ENCODE peak calls at places on chromosomes 2 and 18, in five cellular contexts. One of them, this sample, is unnamed. For H3K4me1, the result is how much of the 10 kb centered on the place peaks cover.

GRCh38 chr2:37625156-37625555 is 46.3 kb downstream of the CDC42EP3 start:
- DNase-seq in PC-9: no peak
- DNase-seq in fibroblast of lung: peak
- DNase-seq in Peyer's patch: no peak
- DNase-seq in right cardiac atrium: no peak
- DNase-seq in this sample: no peak

GRCh38 chr2:167966367-167966766 is 281.0 kb downstream of the STK39 start:
- DNase-seq in PC-9: no peak
- DNase-seq in fibroblast of lung: no peak
- DNase-seq in Peyer's patch: no peak
- DNase-seq in right cardiac atrium: no peak
- DNase-seq in this sample: no peak

GRCh38 chr18:57771626-57772025 is 31.5 kb downstream of the ATP8B1 start:
- DNase-seq in right cardiac atrium: no peak
- DNase-seq in Peyer's patch: no peak
- DNase-seq in fibroblast of lung: no peak
- DNase-seq in PC-9: no peak
- DNase-seq in this sample: no peak

GRCh38 chr2:195613922-195614321 is 43.1 kb upstream of the SLC39A10 start:
- DNase-seq in PC-9: peak
- DNase-seq in Peyer's patch: no peak
- DNase-seq in fibroblast of lung: peak
- DNase-seq in right cardiac atrium: no peak
- DNase-seq in this sample: no peak

GRCh38 chr2:185934232-185934631 is 195.6 kb downstream of the FSIP2 start:
- DNase-seq in Peyer's patch: no peak
- DNase-seq in fibroblast of lung: no peak
- DNase-seq in right cardiac atrium: no peak
- DNase-seq in PC-9: no peak
- DNase-seq in this sample: no peak

GRCh38 chr2:103289101-103289725 is 527.4 kb downstream of the TMEM182 start:
- DNase-seq in Peyer's patch: no peak
- DNase-seq in right cardiac atrium: no peak
- DNase-seq in fibroblast of lung: peak
- DNase-seq in PC-9: no peak
- DNase-seq in this sample: no peak

GRCh38 chr2:215320679-215321078 is 8.8 kb downstream of the ATIC start:
- DNase-seq in PC-9: no peak
- DNase-seq in Peyer's patch: no peak
- DNase-seq in right cardiac atrium: no peak
- DNase-seq in fibroblast of lung: no peak
- DNase-seq in this sample: no peak

GRCh38 chr2:37866535-37866934 is 58.6 kb upstream of the RMDN2 start:
- DNase-seq in PC-9: no peak
- DNase-seq in Peyer's patch: no peak
- DNase-seq in fibroblast of lung: no peak
- DNase-seq in right cardiac atrium: peak
- DNase-seq in this sample: no peak

GRCh38 chr18:50429207-50429948 is 54.5 kb downstream of the SKA1 start:
- DNase-seq in fibroblast of lung: no peak
- DNase-seq in Peyer's patch: no peak
- DNase-seq in PC-9: no peak
- DNase-seq in right cardiac atrium: no peak
- DNase-seq in this sample: no peak

GRCh38 chr18:49754866-49755265 is 58.5 kb downstream of the ACAA2 start:
- DNase-seq in PC-9: no peak
- DNase-seq in fibroblast of lung: peak
- DNase-seq in right cardiac atrium: no peak
- DNase-seq in Peyer's patch: no peak
- DNase-seq in this sample: no peak

GRCh38 chr18:22219568-22220355 is 50.4 kb downstream of the GATA6 start:
- DNase-seq in right cardiac atrium: peak
- DNase-seq in Peyer's patch: no peak
- DNase-seq in fibroblast of lung: no peak
- DNase-seq in PC-9: no peak
- DNase-seq in this sample: no peak

GRCh38 chr2:54767921-54768320 is 44.5 kb downstream of the EML6 start:
- DNase-seq in right cardiac atrium: no peak
- DNase-seq in PC-9: no peak
- DNase-seq in Peyer's patch: no peak
- DNase-seq in fibroblast of lung: peak
- DNase-seq in this sample: no peak

GRCh38 chr2:96353606-96354095 is 18.1 kb downstream of the NCAPH start:
- DNase-seq in fibroblast of lung: peak
- DNase-seq in Peyer's patch: no peak
- DNase-seq in PC-9: no peak
- DNase-seq in right cardiac atrium: no peak
- DNase-seq in this sample: no peak

GRCh38 chr18:57559311-57559710 is 27.2 kb downstream of the FECH start:
- DNase-seq in right cardiac atrium: no peak
- DNase-seq in PC-9: no peak
- DNase-seq in fibroblast of lung: no peak
- DNase-seq in Peyer's patch: no peak
- DNase-seq in this sample: no peak

GRCh38 chr2:234989183-234989701 is 37.4 kb downstream of the SH3BP4 start:
- DNase-seq in right cardiac atrium: peak
- DNase-seq in fibroblast of lung: peak
- DNase-seq in PC-9: peak
- DNase-seq in Peyer's patch: peak
- DNase-seq in this sample: no peak

GRCh38 chr2:102256281-102256680 is 55.1 kb upstream of the IL1RL1 start:
- DNase-seq in Peyer's patch: no peak
- DNase-seq in PC-9: no peak
- DNase-seq in fibroblast of lung: peak
- DNase-seq in right cardiac atrium: no peak
- DNase-seq in this sample: no peak

GRCh38 chr2:118638453-118638852 is 209.0 kb downstream of the EN1 start:
- DNase-seq in fibroblast of lung: no peak
- DNase-seq in Peyer's patch: no peak
- DNase-seq in PC-9: no peak
- DNase-seq in right cardiac atrium: no peak
- DNase-seq in this sample: no peak

GRCh38 chr2:162297925-162298552 is 20.4 kb downstream of the IFIH1 start:
- DNase-seq in Peyer's patch: peak
- DNase-seq in fibroblast of lung: peak
- DNase-seq in PC-9: peak
- DNase-seq in right cardiac atrium: peak
- DNase-seq in this sample: peak

GRCh38 chr2:98552499-98553179 is 55.7 kb downstream of the COA5 start:
- DNase-seq in Peyer's patch: no peak
- DNase-seq in right cardiac atrium: no peak
- DNase-seq in fibroblast of lung: peak
- DNase-seq in PC-9: no peak
- DNase-seq in this sample: no peak

GRCh38 chr2:224027070-224027469 is 12.0 kb downstream of the SERPINE2 start:
- DNase-seq in PC-9: no peak
- DNase-seq in fibroblast of lung: no peak
- DNase-seq in right cardiac atrium: no peak
- DNase-seq in Peyer's patch: no peak
- DNase-seq in this sample: no peak

GRCh38 chr2:180694445-180695421 is 285.7 kb upstream of the UBE2E3 start:
- DNase-seq in fibroblast of lung: no peak
- DNase-seq in PC-9: no peak
- DNase-seq in right cardiac atrium: no peak
- DNase-seq in Peyer's patch: no peak
- DNase-seq in this sample: no peak

GRCh38 chr2:214810670-214811069 is 1.2 kb upstream of the BARD1 start:
- DNase-seq in fibroblast of lung: no peak
- DNase-seq in PC-9: peak
- DNase-seq in Peyer's patch: peak
- DNase-seq in right cardiac atrium: peak
- DNase-seq in this sample: peak

GRCh38 chr2:64632855-64633819 is 20.6 kb downstream of the SERTAD2 start:
- DNase-seq in fibroblast of lung: no peak
- DNase-seq in PC-9: no peak
- DNase-seq in right cardiac atrium: no peak
- DNase-seq in Peyer's patch: no peak
- DNase-seq in this sample: no peak

GRCh38 chr2:127566139-127566417 is 30.6 kb downstream of the MYO7B start:
- DNase-seq in fibroblast of lung: no peak
- DNase-seq in right cardiac atrium: peak
- DNase-seq in PC-9: no peak
- DNase-seq in Peyer's patch: no peak
- DNase-seq in this sample: no peak

GRCh38 chr2:96913398-96914202 is 43.7 kb upstream of the SEMA4C start:
- DNase-seq in Peyer's patch: peak
- DNase-seq in PC-9: no peak
- DNase-seq in fibroblast of lung: no peak
- DNase-seq in right cardiac atrium: peak
- DNase-seq in this sample: peak

GRCh38 chr2:85796549-85797262 is 42.9 kb downstream of the ATOH8 start:
- DNase-seq in Peyer's patch: peak
- DNase-seq in right cardiac atrium: peak
- DNase-seq in fibroblast of lung: no peak
- DNase-seq in PC-9: no peak
- DNase-seq in this sample: no peak

GRCh38 chr2:3612639-3613523 is 18.0 kb downstream of the COLEC11 start:
- DNase-seq in right cardiac atrium: peak
- DNase-seq in Peyer's patch: peak
- DNase-seq in fibroblast of lung: no peak
- DNase-seq in PC-9: no peak
- DNase-seq in this sample: no peak

GRCh38 chr2:74225698-74226459 is 27.5 kb downstream of the MTHFD2 start:
- DNase-seq in PC-9: no peak
- DNase-seq in Peyer's patch: no peak
- DNase-seq in fibroblast of lung: no peak
- DNase-seq in right cardiac atrium: peak
- DNase-seq in this sample: no peak

GRCh38 chr18:21314721-21315120 is 72.7 kb downstream of the GREB1L start:
- DNase-seq in Peyer's patch: no peak
- DNase-seq in right cardiac atrium: no peak
- DNase-seq in PC-9: no peak
- DNase-seq in fibroblast of lung: peak
- DNase-seq in this sample: no peak

GRCh38 chr2:237598468-237599208 is 8.1 kb upstream of the RAB17 start:
- DNase-seq in Peyer's patch: no peak
- DNase-seq in fibroblast of lung: no peak
- DNase-seq in PC-9: no peak
- DNase-seq in right cardiac atrium: no peak
- DNase-seq in this sample: no peak

DNA sequence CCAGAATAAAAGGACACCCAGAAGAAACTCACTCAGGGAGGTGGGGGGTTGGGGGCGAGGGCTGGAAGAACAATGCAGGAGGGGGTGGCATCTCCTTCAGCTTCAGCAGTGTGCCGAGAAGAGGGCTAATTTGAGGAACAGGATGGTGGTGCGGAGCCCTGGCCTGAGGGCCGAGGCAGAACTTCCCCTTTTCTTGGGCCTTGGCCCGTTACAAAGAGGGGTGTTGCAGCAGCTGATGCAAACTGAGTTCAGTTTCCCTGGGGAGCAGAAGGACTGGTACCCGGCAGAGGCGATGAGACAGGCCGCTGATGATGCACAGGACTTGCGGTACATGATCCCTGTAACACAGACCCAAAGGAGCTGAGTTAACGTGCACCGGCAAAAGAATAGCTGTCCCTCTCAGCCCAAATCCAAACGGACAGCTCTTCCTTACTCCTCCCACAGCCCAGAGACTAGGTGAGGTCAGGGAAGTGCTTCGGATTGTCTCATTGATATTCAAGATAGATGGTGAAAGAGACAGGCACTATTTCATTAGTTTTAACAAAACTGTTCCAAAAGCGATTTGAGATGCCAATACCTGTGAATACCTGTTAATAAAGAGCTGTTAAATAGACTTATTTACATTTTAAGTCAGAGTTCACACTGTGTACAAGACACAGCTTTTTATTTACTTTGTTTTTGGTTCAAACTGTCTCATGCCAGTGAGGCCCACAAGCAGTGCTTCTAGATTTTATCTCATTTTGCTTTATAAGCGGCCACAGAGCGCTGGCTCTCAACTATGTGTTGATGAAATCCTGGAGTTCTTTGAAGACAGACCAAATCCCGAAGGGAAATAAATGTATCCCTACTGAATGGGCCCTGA is 23.8 kb downstream of the LYPD1 start:
- DNase-seq in Peyer's patch: no peak
- DNase-seq in right cardiac atrium: peak
- DNase-seq in fibroblast of lung: no peak
- DNase-seq in PC-9: no peak
- DNase-seq in this sample: no peak
- H3K4me3 ChIP-seq in Peyer's patch: no peak
- H3K4me3 ChIP-seq in right cardiac atrium: no peak
- H3K4me3 ChIP-seq in fibroblast of lung: no peak
- H3K4me3 ChIP-seq in PC-9: no peak
- H3K4me3 ChIP-seq in this sample: no peak

GRCh38 chr18:30485078-30485477 is 557.5 kb downstream of the DSC3 start:
- DNase-seq in Peyer's patch: no peak
- DNase-seq in fibroblast of lung: peak
- DNase-seq in right cardiac atrium: no peak
- DNase-seq in PC-9: no peak
- DNase-seq in this sample: no peak
- H3K4me1 ChIP-seq in Peyer's patch: under half
- H3K4me1 ChIP-seq in fibroblast of lung: under half
- H3K4me1 ChIP-seq in right cardiac atrium: under half
- H3K4me1 ChIP-seq in PC-9: under half
- H3K4me1 ChIP-seq in this sample: under half

DNA sequence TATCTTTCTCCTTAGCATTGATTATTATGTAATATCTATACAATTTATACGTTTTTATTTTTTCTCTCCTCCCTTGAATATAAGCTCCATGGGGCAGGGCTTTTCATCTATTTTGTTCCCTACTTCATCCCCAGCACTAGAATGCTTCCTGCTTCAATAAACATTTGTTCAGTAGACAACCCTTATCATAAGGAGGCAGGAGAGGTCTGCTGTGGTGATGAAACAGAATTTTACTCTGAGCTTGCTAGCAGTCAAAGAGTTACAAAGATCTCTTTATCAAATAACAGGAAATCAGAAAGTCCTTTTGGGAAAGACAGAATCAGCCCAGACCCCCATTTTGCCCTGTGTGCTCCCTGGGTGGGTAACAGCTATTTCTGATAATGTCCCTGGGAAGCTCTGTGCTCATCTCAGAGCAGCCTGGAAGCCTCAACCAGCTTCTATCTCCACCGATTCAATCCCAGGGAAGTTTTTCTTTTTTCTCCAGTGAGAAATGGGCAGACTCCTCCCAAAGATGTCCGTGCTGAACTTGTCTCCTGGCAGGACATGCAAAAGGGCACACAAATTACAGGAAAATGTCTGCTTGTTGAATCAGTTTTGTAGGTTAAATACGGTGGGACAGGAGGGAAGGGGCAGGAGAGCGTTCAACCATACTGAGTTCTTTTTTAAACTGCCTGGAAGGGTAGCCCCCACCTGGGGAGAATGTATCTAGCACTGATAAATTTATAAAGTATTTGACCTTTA is 84.7 kb upstream of the PKDCC start:
- DNase-seq in right cardiac atrium: no peak
- DNase-seq in fibroblast of lung: no peak
- DNase-seq in Peyer's patch: no peak
- DNase-seq in PC-9: no peak
- DNase-seq in this sample: no peak
- H3K27ac ChIP-seq in right cardiac atrium: peak
- H3K27ac ChIP-seq in fibroblast of lung: no peak
- H3K27ac ChIP-seq in Peyer's patch: peak
- H3K27ac ChIP-seq in PC-9: peak
- H3K27ac ChIP-seq in this sample: no peak

GRCh38 chr2:207051345-207051959 is 112.1 kb downstream of the CPO start:
- DNase-seq in PC-9: no peak
- DNase-seq in right cardiac atrium: no peak
- DNase-seq in fibroblast of lung: peak
- DNase-seq in Peyer's patch: no peak
- DNase-seq in this sample: no peak
- H3K4me3 ChIP-seq in PC-9: no peak
- H3K4me3 ChIP-seq in right cardiac atrium: no peak
- H3K4me3 ChIP-seq in fibroblast of lung: no peak
- H3K4me3 ChIP-seq in Peyer's patch: no peak
- H3K4me3 ChIP-seq in this sample: no peak